ENCODE peak calls at places on chromosomes 1 and 21, in six cellular contexts. One of them, this sample, is unnamed.

GRCh38 chr21:42784276-42784675 is 95.1 kb downstream of the WDR4 start:
- DNase-seq in Right ventricle myocardium inferior: no peak
- DNase-seq in GDM1: no peak
- DNase-seq in cardiac fibroblast: no peak
- DNase-seq in stimulated activated CD8-positive, alpha-beta memory T cell treated with anti-CD3 and anti-CD28 coated beads, Interleukin-2, amount 100 ng/mL, for 48 hours: no peak
- DNase-seq in memory B cell: no peak
- DNase-seq in this sample: no peak

GRCh38 chr1:22238356-22239224 is 95.7 kb upstream of the WNT4 start:
- DNase-seq in Right ventricle myocardium inferior: no peak
- DNase-seq in GDM1: no peak
- DNase-seq in cardiac fibroblast: no peak
- DNase-seq in stimulated activated CD8-positive, alpha-beta memory T cell treated with anti-CD3 and anti-CD28 coated beads, Interleukin-2, amount 100 ng/mL, for 48 hours: no peak
- DNase-seq in memory B cell: no peak
- DNase-seq in this sample: no peak

GRCh38 chr1:161314201-161314981 is at the start of gene SDHC:
- DNase-seq in Right ventricle myocardium inferior: peak
- DNase-seq in GDM1: peak
- DNase-seq in cardiac fibroblast: peak
- DNase-seq in stimulated activated CD8-positive, alpha-beta memory T cell treated with anti-CD3 and anti-CD28 coated beads, Interleukin-2, amount 100 ng/mL, for 48 hours: peak
- DNase-seq in memory B cell: peak
- DNase-seq in this sample: peak

GRCh38 chr1:168609133-168609715 is 32.8 kb downstream of the XCL1 start:
- DNase-seq in Right ventricle myocardium inferior: no peak
- DNase-seq in GDM1: no peak
- DNase-seq in cardiac fibroblast: peak
- DNase-seq in stimulated activated CD8-positive, alpha-beta memory T cell treated with anti-CD3 and anti-CD28 coated beads, Interleukin-2, amount 100 ng/mL, for 48 hours: no peak
- DNase-seq in memory B cell: no peak
- DNase-seq in this sample: no peak

GRCh38 chr1:226404063-226404903 is 3.6 kb downstream of the PARP1 start:
- DNase-seq in Right ventricle myocardium inferior: no peak
- DNase-seq in GDM1: no peak
- DNase-seq in cardiac fibroblast: peak
- DNase-seq in stimulated activated CD8-positive, alpha-beta memory T cell treated with anti-CD3 and anti-CD28 coated beads, Interleukin-2, amount 100 ng/mL, for 48 hours: no peak
- DNase-seq in memory B cell: no peak
- DNase-seq in this sample: no peak

GRCh38 chr21:46604329-46604974 is 430 bp downstream of the S100B start:
- DNase-seq in Right ventricle myocardium inferior: no peak
- DNase-seq in GDM1: no peak
- DNase-seq in cardiac fibroblast: no peak
- DNase-seq in stimulated activated CD8-positive, alpha-beta memory T cell treated with anti-CD3 and anti-CD28 coated beads, Interleukin-2, amount 100 ng/mL, for 48 hours: no peak
- DNase-seq in memory B cell: no peak
- DNase-seq in this sample: no peak

GRCh38 chr1:20090641-20091040 is 20.6 kb downstream of the PLA2G5 start:
- DNase-seq in Right ventricle myocardium inferior: no peak
- DNase-seq in GDM1: no peak
- DNase-seq in cardiac fibroblast: no peak
- DNase-seq in stimulated activated CD8-positive, alpha-beta memory T cell treated with anti-CD3 and anti-CD28 coated beads, Interleukin-2, amount 100 ng/mL, for 48 hours: no peak
- DNase-seq in memory B cell: no peak
- DNase-seq in this sample: no peak

GRCh38 chr21:37458669-37459276 is 92.2 kb downstream of the DYRK1A start:
- DNase-seq in Right ventricle myocardium inferior: no peak
- DNase-seq in GDM1: no peak
- DNase-seq in cardiac fibroblast: no peak
- DNase-seq in stimulated activated CD8-positive, alpha-beta memory T cell treated with anti-CD3 and anti-CD28 coated beads, Interleukin-2, amount 100 ng/mL, for 48 hours: no peak
- DNase-seq in memory B cell: no peak
- DNase-seq in this sample: no peak

GRCh38 chr1:95084317-95085176 is 11.8 kb upstream of the ALG14 start:
- DNase-seq in Right ventricle myocardium inferior: no peak
- DNase-seq in GDM1: no peak
- DNase-seq in cardiac fibroblast: peak
- DNase-seq in stimulated activated CD8-positive, alpha-beta memory T cell treated with anti-CD3 and anti-CD28 coated beads, Interleukin-2, amount 100 ng/mL, for 48 hours: no peak
- DNase-seq in memory B cell: peak
- DNase-seq in this sample: no peak

GRCh38 chr1:41852091-41852490 is 66.6 kb downstream of the HIVEP3 start:
- DNase-seq in Right ventricle myocardium inferior: no peak
- DNase-seq in GDM1: no peak
- DNase-seq in cardiac fibroblast: no peak
- DNase-seq in stimulated activated CD8-positive, alpha-beta memory T cell treated with anti-CD3 and anti-CD28 coated beads, Interleukin-2, amount 100 ng/mL, for 48 hours: no peak
- DNase-seq in memory B cell: no peak
- DNase-seq in this sample: no peak

GRCh38 chr1:32179193-32179442 is 357 bp upstream of the TXLNA start:
- DNase-seq in Right ventricle myocardium inferior: no peak
- DNase-seq in GDM1: no peak
- DNase-seq in cardiac fibroblast: no peak
- DNase-seq in stimulated activated CD8-positive, alpha-beta memory T cell treated with anti-CD3 and anti-CD28 coated beads, Interleukin-2, amount 100 ng/mL, for 48 hours: no peak
- DNase-seq in memory B cell: no peak
- DNase-seq in this sample: no peak

GRCh38 chr21:36663033-36663855 is 35.7 kb upstream of the SIM2 start:
- DNase-seq in Right ventricle myocardium inferior: no peak
- DNase-seq in GDM1: no peak
- DNase-seq in cardiac fibroblast: peak
- DNase-seq in stimulated activated CD8-positive, alpha-beta memory T cell treated with anti-CD3 and anti-CD28 coated beads, Interleukin-2, amount 100 ng/mL, for 48 hours: no peak
- DNase-seq in memory B cell: no peak
- DNase-seq in this sample: no peak

GRCh38 chr1:37673920-37674319 is 18.4 kb upstream of the CDCA8 start:
- DNase-seq in Right ventricle myocardium inferior: no peak
- DNase-seq in GDM1: no peak
- DNase-seq in cardiac fibroblast: no peak
- DNase-seq in stimulated activated CD8-positive, alpha-beta memory T cell treated with anti-CD3 and anti-CD28 coated beads, Interleukin-2, amount 100 ng/mL, for 48 hours: no peak
- DNase-seq in memory B cell: no peak
- DNase-seq in this sample: no peak

GRCh38 chr1:114342376-114342775 is 168.6 kb downstream of the TRIM33 start:
- DNase-seq in Right ventricle myocardium inferior: no peak
- DNase-seq in GDM1: peak
- DNase-seq in cardiac fibroblast: no peak
- DNase-seq in stimulated activated CD8-positive, alpha-beta memory T cell treated with anti-CD3 and anti-CD28 coated beads, Interleukin-2, amount 100 ng/mL, for 48 hours: no peak
- DNase-seq in memory B cell: no peak
- DNase-seq in this sample: no peak

GRCh38 chr1:211036701-211037494 is 97.0 kb downstream of the KCNH1 start:
- DNase-seq in Right ventricle myocardium inferior: no peak
- DNase-seq in GDM1: no peak
- DNase-seq in cardiac fibroblast: peak
- DNase-seq in stimulated activated CD8-positive, alpha-beta memory T cell treated with anti-CD3 and anti-CD28 coated beads, Interleukin-2, amount 100 ng/mL, for 48 hours: no peak
- DNase-seq in memory B cell: no peak
- DNase-seq in this sample: no peak

GRCh38 chr1:100077525-100077924 is 55.2 kb downstream of the SASS6 start:
- DNase-seq in Right ventricle myocardium inferior: no peak
- DNase-seq in GDM1: no peak
- DNase-seq in cardiac fibroblast: no peak
- DNase-seq in stimulated activated CD8-positive, alpha-beta memory T cell treated with anti-CD3 and anti-CD28 coated beads, Interleukin-2, amount 100 ng/mL, for 48 hours: no peak
- DNase-seq in memory B cell: no peak
- DNase-seq in this sample: no peak

GRCh38 chr1:206471415-206471801 is 1.1 kb downstream of the IKBKE start:
- DNase-seq in Right ventricle myocardium inferior: no peak
- DNase-seq in GDM1: no peak
- DNase-seq in cardiac fibroblast: no peak
- DNase-seq in stimulated activated CD8-positive, alpha-beta memory T cell treated with anti-CD3 and anti-CD28 coated beads, Interleukin-2, amount 100 ng/mL, for 48 hours: no peak
- DNase-seq in memory B cell: no peak
- DNase-seq in this sample: no peak

GRCh38 chr1:195765099-195765498 is 843.1 kb downstream of the KCNT2 start:
- DNase-seq in Right ventricle myocardium inferior: no peak
- DNase-seq in GDM1: no peak
- DNase-seq in cardiac fibroblast: no peak
- DNase-seq in stimulated activated CD8-positive, alpha-beta memory T cell treated with anti-CD3 and anti-CD28 coated beads, Interleukin-2, amount 100 ng/mL, for 48 hours: no peak
- DNase-seq in memory B cell: no peak
- DNase-seq in this sample: no peak

GRCh38 chr1:119327066-119327435 is 41.5 kb upstream of the HAO2 start:
- DNase-seq in Right ventricle myocardium inferior: no peak
- DNase-seq in GDM1: no peak
- DNase-seq in cardiac fibroblast: no peak
- DNase-seq in stimulated activated CD8-positive, alpha-beta memory T cell treated with anti-CD3 and anti-CD28 coated beads, Interleukin-2, amount 100 ng/mL, for 48 hours: no peak
- DNase-seq in memory B cell: no peak
- DNase-seq in this sample: no peak

GRCh38 chr1:84370831-84371394 is 27.4 kb upstream of the DNASE2B start:
- DNase-seq in Right ventricle myocardium inferior: no peak
- DNase-seq in GDM1: no peak
- DNase-seq in cardiac fibroblast: peak
- DNase-seq in stimulated activated CD8-positive, alpha-beta memory T cell treated with anti-CD3 and anti-CD28 coated beads, Interleukin-2, amount 100 ng/mL, for 48 hours: no peak
- DNase-seq in memory B cell: no peak
- DNase-seq in this sample: no peak